ENCODE peak calls at places on chromosomes 7 and 10, in nine cellular contexts. T is GM12892, R is NB4, L is IMR-90, O is Peyer's patch, P is tibial nerve, Q is body of pancreas, G is K562, Z is ovary. A is an unnamed sample.

GRCh38 chr7:153245809-153246208 is 486.3 kb downstream of the ACTR3B start:
- DNase-seq in Z (no peak), G (no peak), T (no peak), L (no peak), O (no peak), P (no peak), R (no peak), Q (no peak), A (no peak)

GRCh38 chr10:67015225-67015624 is 89.4 kb downstream of the LRRTM3 start:
- DNase-seq in R (no peak), T (no peak), P (no peak), G (no peak), O (no peak), L (no peak), Q (no peak), Z (no peak), A (no peak)

GRCh38 chr7:121019018-121019417 is 30.5 kb downstream of the CPED1 start:
- DNase-seq in L (peak; percentile 69), G (no peak), R (peak; percentile 9), Q (no peak), P (no peak), O (no peak), T (no peak), Z (no peak), A (no peak)

GRCh38 chr7:135517060-135517459 is 7.2 kb upstream of the CNOT4 start:
- DNase-seq in P (no peak), O (no peak), T (no peak), L (no peak), G (no peak), Q (no peak), Z (no peak), R (no peak), A (peak; percentile 49)

GRCh38 chr7:28662236-28662635 is 249.9 kb downstream of the CREB5 start:
- DNase-seq in P (no peak), T (no peak), G (no peak), O (no peak), L (no peak), R (no peak), Z (no peak), Q (no peak), A (no peak)

GRCh38 chr7:156722427-156722826 is 81.9 kb downstream of the RNF32 start:
- DNase-seq in Z (no peak), Q (no peak), T (no peak), P (no peak), G (no peak), O (no peak), R (no peak), L (peak; percentile 24), A (no peak)

GRCh38 chr10:84329986-84330651 is 1.7 kb downstream of the CCSER2 start:
- DNase-seq in O (no peak), P (no peak), R (no peak), G (no peak), L (no peak), Q (no peak), T (no peak), Z (no peak), A (no peak)

GRCh38 chr10:72567884-72568283 is 58.0 kb downstream of the MICU1 start:
- DNase-seq in Q (no peak), Z (no peak), L (no peak), P (no peak), G (peak; percentile 41), T (no peak), R (peak; percentile 64), O (no peak), A (peak; percentile 29)

GRCh38 chr10:108082596-108082995 is 918.1 kb upstream of the SORCS1 start:
- DNase-seq in O (no peak), L (no peak), Q (no peak), G (no peak), T (no peak), P (no peak), Z (no peak), R (no peak), A (no peak)

GRCh38 chr7:1268866-1269265 is 36.2 kb downstream of the UNCX start:
- DNase-seq in Q (no peak), Z (no peak), R (no peak), T (no peak), O (no peak), L (no peak), G (no peak), P (no peak), A (no peak)

GRCh38 chr7:55065511-55066229 is 46.9 kb downstream of the EGFR start:
- DNase-seq in Z (no peak), R (peak; percentile 59), P (no peak), Q (no peak), L (peak; percentile 94), T (no peak), O (no peak), G (no peak), A (no peak)

DNA sequence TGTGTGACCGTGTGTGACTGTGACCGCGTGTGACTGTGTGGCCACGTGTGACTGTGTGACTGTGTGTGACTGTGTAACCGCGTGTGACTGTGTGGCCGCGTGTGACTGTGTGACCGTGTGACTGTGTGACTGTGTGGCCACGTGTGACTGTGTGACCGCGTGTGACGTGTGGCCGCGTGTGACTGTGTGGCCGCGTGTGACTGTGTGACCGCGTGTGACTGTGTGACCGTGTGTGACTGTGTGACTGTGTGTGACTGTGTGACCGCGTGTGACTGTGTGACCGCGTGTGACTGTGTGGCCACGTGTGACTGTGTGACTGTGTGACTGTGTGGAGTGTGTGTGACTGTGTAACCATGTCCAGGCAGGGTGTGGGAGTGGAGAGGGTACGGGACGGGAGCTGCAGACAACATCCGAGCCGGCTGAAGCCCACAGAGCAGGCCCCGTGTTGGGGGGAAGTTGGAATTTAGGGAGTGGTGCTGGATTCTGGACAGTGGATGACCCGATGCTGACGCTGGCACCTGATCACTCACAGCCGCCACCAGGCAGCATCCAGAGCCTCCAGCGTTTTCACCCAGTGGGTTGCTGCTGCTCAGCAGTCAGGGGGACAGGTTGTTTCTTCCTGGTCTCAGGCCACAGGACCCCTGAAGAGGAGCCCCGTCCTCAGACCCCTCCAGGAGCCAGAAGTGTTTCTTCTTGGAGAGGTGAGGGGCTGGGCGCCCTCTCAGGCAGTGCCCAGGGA is 503.5 kb downstream of the DNAJB6 start:
- DNase-seq in T (no peak), G (no peak), P (no peak), O (peak; percentile 27), Z (no peak), R (no peak), Q (no peak), L (no peak), A (peak; percentile 17)
- TF ChIP-seq POLR2A in T (no peak), G (no peak), P (no peak), O (no peak), Z (no peak), R (no peak), Q (no peak), L (no peak), A (no peak)

GRCh38 chr10:131982185-131982756 is 548 bp upstream of the BNIP3 start:
- DNase-seq in L (no peak), O (no peak), T (peak; percentile 37), P (no peak), G (no peak), Q (no peak), Z (no peak), R (no peak), A (no peak)
- TF ChIP-seq POLR2A in L (no peak), O (no peak), T (no peak), P (peak; percentile 63), G (no peak), Q (no peak), Z (peak; percentile 28), R (peak; percentile 75), A (no peak)

GRCh38 chr7:90190995-90191394 is 20.5 kb upstream of the STEAP2 start:
- DNase-seq in Z (no peak), Q (no peak), P (no peak), L (no peak), G (no peak), R (no peak), T (no peak), O (no peak), A (no peak)

GRCh38 chr7:90187507-90188050 is 24.0 kb upstream of the STEAP2 start:
- DNase-seq in G (no peak), Z (no peak), Q (no peak), P (no peak), T (no peak), R (no peak), L (no peak), O (no peak), A (no peak)

GRCh38 chr7:90191648-90192047 is 19.9 kb upstream of the STEAP2 start:
- DNase-seq in G (no peak), P (no peak), Z (no peak), O (no peak), L (no peak), R (no peak), T (no peak), Q (no peak), A (no peak)

GRCh38 chr7:90192876-90193765 is 18.4 kb upstream of the STEAP2 start:
- DNase-seq in G (no peak), L (peak; percentile 2), Q (no peak), O (no peak), P (no peak), R (no peak), T (no peak), Z (no peak), A (no peak)

DNA sequence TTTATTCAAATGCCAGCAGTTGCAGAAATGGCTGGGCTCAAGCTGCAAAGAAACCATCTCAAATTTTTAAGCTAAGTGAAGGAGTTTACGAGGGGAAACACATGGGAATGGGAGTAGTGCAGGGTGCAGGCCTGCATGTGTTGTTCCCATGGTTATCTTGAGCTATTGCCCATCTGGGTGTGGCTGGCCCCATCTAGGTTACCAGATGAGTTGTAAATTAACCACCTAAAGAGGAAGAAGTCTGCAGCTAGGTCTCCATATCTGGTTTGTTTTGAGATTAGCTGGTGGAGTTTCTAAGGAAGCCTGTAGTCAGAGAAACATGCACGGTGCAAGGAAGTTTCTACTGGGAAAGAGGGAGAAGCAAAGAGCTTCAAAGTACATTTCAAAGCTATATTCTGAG is 23.3 kb upstream of the STEAP2 start:
- DNase-seq in Z (no peak), T (no peak), Q (peak; percentile 31), O (no peak), G (no peak), R (peak; percentile 75), P (no peak), L (no peak), A (no peak)
- TF ChIP-seq POLR2A in Z (no peak), T (no peak), Q (no peak), O (no peak), G (no peak), R (no peak), P (no peak), L (no peak), A (no peak)

DNA sequence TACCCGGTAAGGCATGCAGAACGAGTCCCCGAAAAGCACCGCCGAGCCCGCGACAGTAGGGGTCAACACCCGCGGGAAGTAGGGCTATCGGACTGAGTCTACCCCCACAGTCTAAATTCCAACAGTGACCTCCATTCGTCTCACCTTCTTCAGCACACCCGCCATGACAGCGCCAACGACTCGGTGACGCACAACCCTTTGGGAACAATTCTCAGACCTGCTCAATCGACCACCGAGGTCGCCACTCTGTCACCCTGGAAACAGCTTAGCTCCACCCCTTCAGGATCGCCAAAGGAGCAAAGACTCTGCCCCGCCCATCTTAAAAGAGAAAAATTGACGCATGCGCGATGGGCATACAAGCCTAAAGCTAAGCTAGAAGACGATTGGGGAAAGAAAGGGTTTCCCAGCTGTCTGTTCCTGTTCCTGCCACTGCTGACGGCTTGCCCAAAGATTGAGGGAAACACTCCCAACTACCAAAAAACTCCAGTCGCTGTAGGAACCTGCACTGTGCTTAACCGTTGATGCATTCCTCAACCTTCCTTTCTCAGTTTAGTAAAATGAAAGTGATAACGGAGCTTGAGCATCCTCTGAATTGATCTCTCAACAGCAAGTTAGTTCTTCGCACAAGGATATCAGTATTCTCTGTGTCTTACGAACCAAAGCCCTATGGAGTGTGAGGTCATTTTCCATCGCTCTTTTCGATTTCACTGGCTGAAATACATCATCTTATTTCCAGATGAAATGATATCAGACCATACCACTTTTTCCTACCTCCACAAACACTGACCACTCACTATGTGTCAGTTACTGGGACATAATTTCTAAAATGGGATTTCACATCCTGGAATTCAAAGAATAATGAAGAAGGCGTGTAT is at the start of gene NDUFA5:
- DNase-seq in Z (peak; percentile 96), P (peak; percentile 95), L (peak; percentile 99), Q (peak; percentile 98), O (peak; percentile 91), R (peak; percentile 99), T (peak; percentile 30), G (peak; percentile 98), A (peak; percentile 98)
- TF ChIP-seq POLR2A in Z (peak; percentile 65), P (peak; percentile 55), L (peak; percentile 64), Q (peak; percentile 82), O (peak; percentile 46), R (peak; percentile 85), T (peak; percentile 76), G (peak; percentile 96), A (peak; percentile 91)